ENCODE peak calls at places on chromosomes 1 and 21, in eight cellular contexts. D is epithelial cell of esophagus, N is heart left ventricle, C is HFFc6, O is BJ, J is AG04450, E is spleen, Z is astrocyte of the spinal cord. H is an unnamed sample.

GRCh38 chr1:109368464-109368863 is 29.3 kb downstream of the SORT1 start:
- DNase-seq in D (no peak), N (no peak), C (no peak), O (no peak), J (no peak), E (no peak), Z (no peak), H (no peak)

GRCh38 chr21:34530264-34530663 is 18.3 kb upstream of the KCNE1 start:
- DNase-seq in D (no peak), N (no peak), C (peak; percentile 59), O (peak; percentile 59), J (no peak), E (no peak), Z (peak; percentile 89), H (no peak)

GRCh38 chr1:114235281-114235680 is 81.6 kb upstream of the SYT6 start:
- DNase-seq in D (no peak), N (no peak), C (no peak), O (no peak), J (no peak), E (no peak), Z (no peak), H (no peak)

GRCh38 chr1:34787461-34788420 is 5.1 kb upstream of the GJA4 start:
- DNase-seq in D (peak; percentile 37), N (no peak), C (peak; percentile 71), O (no peak), J (no peak), E (no peak), Z (no peak), H (no peak)

GRCh38 chr1:210416049-210416448 is 87.3 kb downstream of the HHAT start:
- DNase-seq in D (no peak), N (no peak), C (no peak), O (no peak), J (no peak), E (no peak), Z (no peak), H (no peak)

GRCh38 chr1:59915516-59915915 is 11.1 kb downstream of the CYP2J2 start:
- DNase-seq in D (no peak), N (no peak), C (no peak), O (no peak), J (no peak), E (no peak), Z (no peak), H (no peak)

GRCh38 chr1:176717052-176717754 is 254.2 kb downstream of the PAPPA2 start:
- DNase-seq in D (no peak), N (no peak), C (no peak), O (no peak), J (no peak), E (no peak), Z (no peak), H (no peak)

GRCh38 chr1:176601358-176601757 is 138.4 kb downstream of the PAPPA2 start:
- DNase-seq in D (no peak), N (no peak), C (no peak), O (peak; percentile 10), J (no peak), E (no peak), Z (no peak), H (no peak)

GRCh38 chr1:231408528-231409094 is 13.5 kb downstream of the EGLN1 start:
- DNase-seq in D (no peak), N (no peak), C (no peak), O (no peak), J (no peak), E (no peak), Z (no peak), H (no peak)

GRCh38 chr1:205660361-205660760 is 19.9 kb downstream of the SLC45A3 start:
- DNase-seq in D (no peak), N (no peak), C (no peak), O (no peak), J (no peak), E (no peak), Z (no peak), H (no peak)

GRCh38 chr1:41619511-41620364 is 135.3 kb upstream of the EDN2 start:
- DNase-seq in D (no peak), N (no peak), C (no peak), O (no peak), J (no peak), E (no peak), Z (no peak), H (no peak)

GRCh38 chr1:51303315-51303714 is 27.0 kb downstream of the TTC39A start:
- DNase-seq in D (no peak), N (no peak), C (no peak), O (no peak), J (no peak), E (peak; percentile 59), Z (no peak), H (no peak)

GRCh38 chr1:182680901-182681300 is 3.5 kb downstream of the RGS8 start:
- DNase-seq in D (peak; percentile 68), N (no peak), C (no peak), O (no peak), J (no peak), E (no peak), Z (peak; percentile 17), H (no peak)

GRCh38 chr1:209612646-209613350 is 29.3 kb downstream of the CAMK1G start:
- DNase-seq in D (peak; percentile 65), N (no peak), C (no peak), O (no peak), J (no peak), E (no peak), Z (no peak), H (no peak)

GRCh38 chr21:34670962-34671348 is 2.2 kb downstream of the CLIC6 start:
- DNase-seq in D (no peak), N (no peak), C (no peak), O (no peak), J (no peak), E (no peak), Z (no peak), H (no peak)

GRCh38 chr1:117092594-117092993 is 29.0 kb downstream of the TRIM45 start:
- DNase-seq in D (peak; percentile 23), N (no peak), C (peak; percentile 6), O (no peak), J (no peak), E (no peak), Z (no peak), H (no peak)

GRCh38 chr1:117093091-117093534 is 28.4 kb downstream of the TRIM45 start:
- DNase-seq in D (peak; percentile 99), N (no peak), C (peak; percentile 99), O (peak; percentile 93), J (peak; percentile 91), E (no peak), Z (peak; percentile 97), H (peak; percentile 94)

GRCh38 chr1:117095237-117095636 is 26.3 kb downstream of the TRIM45 start:
- DNase-seq in D (no peak), N (no peak), C (peak; percentile 73), O (peak; percentile 52), J (no peak), E (no peak), Z (peak; percentile 87), H (peak; percentile 24)

GRCh38 chr1:117096871-117097842 is 24.4 kb downstream of the TRIM45 start:
- DNase-seq in D (no peak), N (no peak), C (peak; percentile 90), O (no peak), J (no peak), E (no peak), Z (peak; percentile 52), H (peak; percentile 25)

DNA sequence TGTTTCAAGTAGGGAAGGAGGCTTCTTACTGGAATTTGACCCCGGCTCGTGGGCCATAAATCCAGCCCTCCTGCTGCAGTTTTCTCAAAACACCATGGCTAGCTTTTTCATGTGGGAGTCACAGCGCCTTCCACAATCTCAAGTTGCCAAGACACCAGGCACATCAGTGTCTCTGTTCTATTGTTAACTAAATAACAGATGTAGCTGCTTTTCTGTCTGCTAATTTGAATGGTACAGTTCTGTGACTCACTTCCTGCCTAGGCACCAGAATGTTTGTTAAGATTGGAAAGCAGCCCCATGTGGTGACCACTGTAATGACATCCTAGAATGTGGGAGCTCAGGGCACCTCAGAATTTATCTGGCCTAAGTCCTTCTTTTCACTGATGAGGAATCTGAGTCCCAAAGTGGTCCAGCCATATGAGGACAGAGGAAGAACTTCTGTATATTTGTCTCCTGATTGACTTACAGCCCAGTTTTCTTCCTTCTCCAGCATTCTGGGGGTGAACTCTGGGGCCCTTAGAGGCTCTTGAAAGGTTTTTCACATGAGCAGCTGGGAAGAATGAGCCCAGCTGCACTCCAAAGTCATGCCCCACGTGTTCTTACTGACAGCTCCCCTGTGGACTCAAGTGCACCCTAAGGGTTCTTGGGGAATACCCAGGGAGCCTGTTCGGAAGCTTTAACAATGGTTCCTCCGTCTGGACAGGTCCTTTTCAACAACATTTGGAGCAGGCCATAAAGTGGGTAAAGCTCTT is 27.5 kb downstream of the TRIM45 start:
- DNase-seq in D (peak; percentile 82), N (no peak), C (peak; percentile 94), O (no peak), J (no peak), E (no peak), Z (peak; percentile 94), H (no peak)
- TF ChIP-seq CTCF in D (peak; percentile 59), N (peak; percentile 30), C (peak; percentile 79), O (peak; percentile 37), J (peak; percentile 29), E (no peak), Z (peak; percentile 48), H (peak; percentile 22)

GRCh38 chr1:110787328-110788071 is 85.4 kb upstream of the CD53 start:
- DNase-seq in D (no peak), N (no peak), C (no peak), O (no peak), J (no peak), E (peak; percentile 81), Z (no peak), H (no peak)
- TF ChIP-seq CTCF in D (no peak), N (no peak), C (no peak), O (no peak), J (no peak), E (no peak), Z (no peak), H (no peak)

GRCh38 chr1:245495681-245496080 is 340.9 kb downstream of the KIF26B start:
- DNase-seq in D (no peak), N (no peak), C (no peak), O (no peak), J (no peak), E (no peak), Z (no peak), H (no peak)

GRCh38 chr1:245503548-245503947 is 348.8 kb downstream of the KIF26B start:
- DNase-seq in D (no peak), N (no peak), C (no peak), O (no peak), J (no peak), E (no peak), Z (no peak), H (no peak)

GRCh38 chr1:245501635-245502034 is 346.9 kb downstream of the KIF26B start:
- DNase-seq in D (no peak), N (no peak), C (no peak), O (no peak), J (no peak), E (no peak), Z (no peak), H (no peak)

GRCh38 chr1:245500546-245500945 is 345.8 kb downstream of the KIF26B start:
- DNase-seq in D (peak; percentile 87), N (no peak), C (peak; percentile 82), O (peak; percentile 67), J (peak; percentile 42), E (no peak), Z (peak; percentile 75), H (peak; percentile 66)
- TF ChIP-seq CTCF in D (peak; percentile 35), N (no peak), C (peak; percentile 35), O (peak; percentile 28), J (peak; percentile 9), E (no peak), Z (no peak), H (no peak)

DNA sequence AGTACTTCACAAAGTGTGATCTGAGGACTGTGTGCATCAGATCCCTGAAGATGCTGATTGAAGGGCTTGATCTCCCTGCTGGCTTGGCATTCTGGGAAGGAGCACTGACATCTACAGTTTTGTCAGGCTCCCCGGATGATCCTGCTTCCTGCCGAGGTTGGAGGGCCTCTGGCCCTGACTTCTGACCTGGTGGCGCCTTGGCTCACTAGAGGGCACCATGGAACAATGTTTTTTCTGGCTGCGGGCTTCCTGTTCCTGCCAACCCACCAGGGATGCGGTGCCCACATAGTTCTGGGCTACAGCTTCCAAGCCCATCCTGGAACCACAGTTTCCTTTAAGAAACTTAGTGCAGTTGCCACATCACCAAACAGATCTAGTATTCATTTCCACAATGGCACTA is 38.8 kb upstream of the RASAL2 start:
- DNase-seq in D (peak; percentile 39), N (peak; percentile 69), C (no peak), O (no peak), J (no peak), E (no peak), Z (no peak), H (no peak)
- TF ChIP-seq CTCF in D (peak; percentile 24), N (peak; percentile 38), C (peak; percentile 59), O (no peak), J (peak; percentile 12), E (no peak), Z (peak; percentile 12), H (peak; percentile 23)